ENCODE peak calls at places on chromosomes 11 and 22, in four cellular contexts. G, O, K and B are unnamed samples.

GRCh38 chr22:38218661-38219331 is 17.0 kb downstream of the MAFF start:
- DNase-seq in O (peak), G (peak), K (peak), B (peak)

GRCh38 chr11:67538306-67538705 is 15.1 kb upstream of the CABP2 start:
- DNase-seq in K (no peak), G (no peak), O (no peak), B (no peak)

GRCh38 chr11:2513441-2513840 is 68.6 kb downstream of the KCNQ1 start:
- DNase-seq in K (no peak), G (no peak), O (peak), B (no peak)

GRCh38 chr22:45968751-45969413 is 8.1 kb downstream of the WNT7B start:
- DNase-seq in G (peak), K (no peak), O (no peak), B (no peak)

GRCh38 chr11:98835336-98835735 is 185.4 kb upstream of the CNTN5 start:
- DNase-seq in G (no peak), O (peak), K (no peak), B (no peak)

GRCh38 chr11:88535916-88536547 is 198.5 kb upstream of the CTSC start:
- DNase-seq in K (no peak), G (peak), O (no peak), B (no peak)

GRCh38 chr22:17890892-17891291 is 116.6 kb upstream of the BID start:
- DNase-seq in K (no peak), O (no peak), G (no peak), B (no peak)

GRCh38 chr11:6611092-6612007 is 666 bp downstream of the TAF10 start:
- DNase-seq in G (peak), K (peak), O (peak), B (peak)

GRCh38 chr11:46504817-46505613 is 88.8 kb downstream of the AMBRA1 start:
- DNase-seq in O (no peak), G (peak), K (no peak), B (no peak)

GRCh38 chr22:28594784-28595324 is 84.8 kb downstream of the TTC28 start:
- DNase-seq in G (peak), K (no peak), O (no peak), B (peak)

GRCh38 chr11:134683860-134684259 is 271.8 kb upstream of the B3GAT1 start:
- DNase-seq in G (no peak), K (no peak), O (no peak), B (no peak)

GRCh38 chr11:1348748-1349073 is 39.3 kb upstream of the TOLLIP start:
- DNase-seq in K (no peak), O (no peak), G (no peak), B (no peak)

GRCh38 chr22:38018938-38019827 is 34.8 kb upstream of the SOX10 start:
- DNase-seq in O (no peak), G (no peak), K (no peak), B (no peak)

GRCh38 chr11:29448246-29448877 is 568.5 kb downstream of the KCNA4 start:
- DNase-seq in K (no peak), G (peak), O (peak), B (no peak)

GRCh38 chr11:88115828-88116410 is 59.3 kb downstream of the RAB38 start:
- DNase-seq in K (no peak), G (no peak), O (no peak), B (no peak)

GRCh38 chr22:37931893-37932389 is 21.5 kb downstream of the C22orf23 start:
- DNase-seq in K (no peak), O (no peak), G (no peak), B (no peak)

GRCh38 chr11:2151500-2152257 is 9.3 kb downstream of the INS start:
- DNase-seq in G (peak), K (no peak), O (peak), B (peak)

GRCh38 chr11:55852141-55852540 is 13.6 kb downstream of the OR5D16 start:
- DNase-seq in G (no peak), K (no peak), O (no peak), B (no peak)

GRCh38 chr22:18994780-18995711 is 59.0 kb upstream of the PRODH start:
- DNase-seq in G (no peak), O (no peak), K (peak), B (no peak)

GRCh38 chr11:83508804-83509203 is 222.6 kb upstream of the CCDC90B start:
- DNase-seq in K (no peak), O (no peak), G (no peak), B (no peak)

GRCh38 chr11:14347991-14348390 is 11.0 kb downstream of the RRAS2 start:
- DNase-seq in G (no peak), O (no peak), K (no peak), B (no peak)

GRCh38 chr11:62444271-62444833 is 25.5 kb downstream of the SCGB1A1 start:
- DNase-seq in K (peak), O (peak), G (no peak), B (peak)
- H3K4me3 ChIP-seq in K (peak), O (no peak), G (peak), B (no peak)

DNA sequence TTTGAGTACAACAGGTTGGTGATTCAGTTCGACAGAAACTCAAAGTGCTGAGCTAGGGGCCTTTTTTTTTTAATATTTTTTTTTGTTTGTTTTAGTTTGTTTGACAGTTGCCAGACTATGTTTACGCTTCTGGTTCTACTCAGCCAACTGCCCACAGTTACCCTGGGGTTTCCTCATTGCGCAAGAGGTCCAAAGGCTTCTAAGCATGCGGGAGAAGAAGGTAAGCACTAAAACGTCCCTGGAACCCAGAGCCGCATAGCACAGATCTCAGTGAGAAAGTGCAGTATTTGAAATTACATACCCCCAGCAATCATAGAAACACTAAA is 649 bp downstream of the PRRG4 start:
- DNase-seq in O (no peak), K (no peak), G (peak), B (peak)
- H3K4me3 ChIP-seq in O (no peak), K (peak), G (peak), B (peak)

DNA sequence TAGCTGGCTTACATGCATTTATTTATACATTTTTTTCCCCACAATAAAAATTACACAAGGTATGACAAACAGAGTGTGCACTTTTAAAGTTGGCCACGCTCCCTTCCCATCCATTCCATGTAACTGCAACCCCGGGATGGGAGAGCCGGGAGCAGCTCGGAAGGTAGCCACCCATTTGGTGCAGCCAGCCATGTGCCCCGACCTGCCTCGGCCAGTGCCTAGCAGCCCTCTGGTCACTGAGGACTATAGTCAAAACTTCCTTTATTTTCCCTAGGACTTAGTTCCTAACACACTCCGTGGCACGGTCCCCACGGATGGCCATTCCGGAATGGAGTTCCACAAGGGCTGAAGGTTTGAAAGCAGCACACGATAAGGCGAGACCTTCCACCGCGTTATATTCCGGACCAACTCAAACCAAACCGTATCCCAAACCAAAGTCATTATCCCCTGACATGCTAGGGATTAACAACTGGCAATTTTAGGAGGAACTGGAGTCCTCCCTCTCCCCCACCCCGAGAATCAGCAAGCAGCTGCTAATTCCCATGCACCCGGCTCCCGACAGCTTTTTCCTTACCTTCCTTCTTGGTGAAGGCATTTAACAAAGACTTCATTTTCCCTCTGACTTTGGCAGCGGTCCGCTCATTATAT is 426.4 kb downstream of the SHANK2 start:
- DNase-seq in O (no peak), G (no peak), K (peak), B (no peak)
- H3K4me3 ChIP-seq in O (no peak), G (peak), K (no peak), B (no peak)

GRCh38 chr11:124644426-124645280 is 22.0 kb downstream of the TBRG1 start:
- DNase-seq in K (no peak), O (peak), G (peak), B (peak)
- H3K4me3 ChIP-seq in K (no peak), O (no peak), G (peak), B (no peak)

DNA sequence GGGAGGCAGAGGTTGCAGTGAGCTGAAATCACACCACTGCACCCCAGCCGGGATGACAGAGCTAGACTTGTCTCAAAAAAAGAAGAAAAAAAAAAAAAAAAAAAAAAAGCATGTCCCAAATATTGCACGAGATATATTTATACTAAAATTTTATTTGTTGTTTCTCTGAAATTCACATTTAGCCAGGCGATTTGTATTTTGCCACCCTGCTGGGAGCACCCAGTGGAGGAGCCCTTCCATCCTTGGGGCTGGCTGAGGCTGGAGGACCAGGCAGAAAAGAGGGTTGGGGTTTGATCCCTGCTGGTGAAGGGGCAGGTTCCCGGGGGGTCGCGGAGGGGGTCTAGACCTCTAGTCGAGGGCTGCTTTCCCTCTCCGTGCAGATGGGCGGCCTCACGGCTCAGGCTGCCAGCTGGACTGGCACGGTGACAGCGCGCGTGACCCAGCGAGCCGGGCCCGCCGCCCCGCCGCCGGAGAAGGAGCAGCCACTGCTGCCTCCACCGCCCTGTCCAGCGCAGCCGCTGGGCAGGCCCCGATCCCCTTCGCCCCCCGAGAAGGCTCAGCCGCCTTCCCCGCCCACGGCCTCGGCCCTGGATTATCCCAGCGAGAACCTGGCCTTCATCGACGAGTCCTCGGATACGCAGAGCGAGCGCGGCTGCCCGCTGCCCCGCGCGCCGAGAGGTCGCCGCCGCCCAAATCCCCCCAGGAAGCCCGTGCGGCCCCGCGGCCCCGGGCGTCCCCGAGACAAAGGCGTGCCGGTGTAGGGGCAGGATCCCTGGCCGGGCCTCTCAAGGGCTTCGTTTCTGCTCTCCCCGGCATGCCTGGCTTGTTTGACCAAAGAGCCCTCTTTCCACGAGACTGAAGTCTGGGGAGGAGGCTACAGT is 952 bp upstream of the CATSPERZ start:
- DNase-seq in K (peak), G (no peak), O (peak), B (peak)
- H3K4me3 ChIP-seq in K (peak), G (no peak), O (no peak), B (peak)

GRCh38 chr11:75338516-75339218 is 12.8 kb downstream of the ARRB1 start:
- DNase-seq in K (no peak), O (no peak), G (no peak), B (no peak)
- H3K4me3 ChIP-seq in K (no peak), O (no peak), G (no peak), B (no peak)

GRCh38 chr22:36012332-36012731 is 16.3 kb downstream of the RBFOX2 start:
- DNase-seq in K (no peak), G (no peak), O (no peak), B (no peak)
- H3K4me3 ChIP-seq in K (no peak), G (no peak), O (no peak), B (no peak)

DNA sequence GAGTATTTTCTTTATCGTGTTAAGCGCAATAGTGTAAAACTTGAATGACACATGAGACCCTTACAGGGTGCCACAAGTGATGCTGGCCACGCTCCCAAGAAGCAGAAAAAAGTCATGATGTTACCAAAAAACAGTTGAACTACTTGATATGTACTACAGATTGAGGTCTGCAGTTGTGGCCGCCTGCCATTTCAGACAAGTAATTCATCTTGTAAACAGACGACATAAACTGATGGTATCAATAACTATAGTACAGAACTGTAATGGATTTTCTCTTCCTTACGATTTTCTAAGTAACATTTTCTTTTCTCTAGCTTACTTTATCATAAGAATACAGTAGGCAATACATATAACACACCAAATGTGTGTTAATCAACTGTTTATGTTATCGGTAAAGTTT is 5.5 kb downstream of the CD59 start:
- DNase-seq in O (no peak), G (no peak), K (no peak), B (no peak)
- H3K4me3 ChIP-seq in O (no peak), G (no peak), K (peak), B (no peak)

GRCh38 chr11:8872017-8872416 is 39.0 kb upstream of the AKIP1 start:
- DNase-seq in O (no peak), K (no peak), G (no peak), B (no peak)
- H3K4me3 ChIP-seq in O (no peak), K (no peak), G (no peak), B (no peak)